ENCODE peak calls at places on chromosomes 13 and 19, in ten cellular contexts. X, L, G, J, P, E, Y, V, R and I are unnamed samples.

GRCh38 chr13:50543767-50544166 is 299.7 kb downstream of the DLEU7 start:
- DNase-seq in X (no peak), L (no peak), G (no peak), J (peak; percentile 30), P (peak; percentile 92), E (no peak), Y (no peak), V (no peak), R (no peak), I (peak; percentile 84)

GRCh38 chr13:71417205-71417604 is 449.8 kb downstream of the DACH1 start:
- DNase-seq in X (no peak), L (no peak), G (no peak), J (peak; percentile 0), P (peak; percentile 30), E (no peak), Y (no peak), V (no peak), R (no peak), I (no peak)

GRCh38 chr19:54230031-54230430 is 7.2 kb upstream of the LILRB3 start:
- DNase-seq in X (no peak), L (no peak), G (no peak), J (no peak), P (no peak), E (no peak), Y (no peak), V (no peak), R (no peak), I (no peak)

GRCh38 chr19:57583521-57584416 is at the start of gene ZIK1:
- DNase-seq in X (peak; percentile 94), L (peak; percentile 72), G (peak; percentile 92), J (peak; percentile 93), P (peak; percentile 95), E (no peak), Y (peak; percentile 83), V (peak; percentile 69), R (peak; percentile 88), I (peak; percentile 91)

GRCh38 chr13:32938907-32939306 is 77.3 kb upstream of the KL start:
- DNase-seq in X (no peak), L (no peak), G (peak; percentile 64), J (peak; percentile 54), P (peak; percentile 8), E (no peak), Y (no peak), V (no peak), R (no peak), I (peak; percentile 73)

GRCh38 chr19:17469371-17470203 is 737 bp upstream of the SLC27A1 start:
- DNase-seq in X (peak; percentile 94), L (peak; percentile 97), G (peak; percentile 98), J (peak; percentile 97), P (peak; percentile 96), E (peak; percentile 79), Y (peak; percentile 96), V (peak; percentile 93), R (peak; percentile 98), I (peak; percentile 90)

GRCh38 chr19:44777715-44778347 is at the start of gene CBLC:
- DNase-seq in X (no peak), L (no peak), G (peak; percentile 94), J (no peak), P (no peak), E (no peak), Y (no peak), V (no peak), R (peak; percentile 82), I (no peak)

GRCh38 chr13:102856603-102857002 is 10.8 kb downstream of the ERCC5 start:
- DNase-seq in X (no peak), L (no peak), G (no peak), J (no peak), P (peak; percentile 13), E (no peak), Y (no peak), V (no peak), R (peak; percentile 54), I (no peak)

GRCh38 chr13:71303144-71303543 is 563.9 kb downstream of the DACH1 start:
- DNase-seq in X (no peak), L (no peak), G (no peak), J (no peak), P (no peak), E (no peak), Y (no peak), V (no peak), R (no peak), I (no peak)

GRCh38 chr13:75365724-75366173 is 116.2 kb downstream of the TBC1D4 start:
- DNase-seq in X (no peak), L (no peak), G (no peak), J (peak; percentile 89), P (peak; percentile 84), E (peak; percentile 18), Y (peak; percentile 15), V (no peak), R (no peak), I (peak; percentile 87)

GRCh38 chr19:47111682-47112165 is 1.9 kb downstream of the ZC3H4 start:
- DNase-seq in X (no peak), L (no peak), G (no peak), J (no peak), P (no peak), E (no peak), Y (no peak), V (no peak), R (no peak), I (no peak)

GRCh38 chr13:47211106-47211505 is 314.3 kb upstream of the HTR2A start:
- DNase-seq in X (no peak), L (no peak), G (peak; percentile 93), J (peak; percentile 58), P (peak; percentile 24), E (peak; percentile 6), Y (no peak), V (no peak), R (no peak), I (peak; percentile 12)